ENCODE peak calls at places on chromosomes 3 and 15, in four cellular contexts. One of them, this sample, is unnamed.

GRCh38 chr3:41188291-41188690 is 11.0 kb upstream of the CTNNB1 start:
- DNase-seq in stimulated activated CD8-positive, alpha-beta memory T cell treated with anti-CD3 and anti-CD28 coated beads, Interleukin-4, amount 100 ng/mL, for 24 hours: no peak
- DNase-seq in kidney tubule cell: no peak
- DNase-seq in GM20000: no peak
- DNase-seq in this sample: no peak

GRCh38 chr3:89049119-89049518 is 58.3 kb upstream of the EPHA3 start:
- DNase-seq in GM20000: no peak
- DNase-seq in stimulated activated CD8-positive, alpha-beta memory T cell treated with anti-CD3 and anti-CD28 coated beads, Interleukin-4, amount 100 ng/mL, for 24 hours: no peak
- DNase-seq in kidney tubule cell: no peak
- DNase-seq in this sample: no peak

GRCh38 chr3:17905996-17906395 is 163.6 kb upstream of the TBC1D5 start:
- DNase-seq in kidney tubule cell: no peak
- DNase-seq in stimulated activated CD8-positive, alpha-beta memory T cell treated with anti-CD3 and anti-CD28 coated beads, Interleukin-4, amount 100 ng/mL, for 24 hours: no peak
- DNase-seq in GM20000: no peak
- DNase-seq in this sample: no peak

GRCh38 chr3:78494831-78495230 is 1273.0 kb downstream of the ROBO1 start:
- DNase-seq in stimulated activated CD8-positive, alpha-beta memory T cell treated with anti-CD3 and anti-CD28 coated beads, Interleukin-4, amount 100 ng/mL, for 24 hours: no peak
- DNase-seq in kidney tubule cell: no peak
- DNase-seq in GM20000: no peak
- DNase-seq in this sample: no peak

GRCh38 chr3:136898954-136899353 is 36.9 kb downstream of the NCK1 start:
- DNase-seq in GM20000: no peak
- DNase-seq in stimulated activated CD8-positive, alpha-beta memory T cell treated with anti-CD3 and anti-CD28 coated beads, Interleukin-4, amount 100 ng/mL, for 24 hours: no peak
- DNase-seq in kidney tubule cell: no peak
- DNase-seq in this sample: no peak

GRCh38 chr3:149472393-149472792 is 2.1 kb upstream of the TM4SF4 start:
- DNase-seq in stimulated activated CD8-positive, alpha-beta memory T cell treated with anti-CD3 and anti-CD28 coated beads, Interleukin-4, amount 100 ng/mL, for 24 hours: no peak
- DNase-seq in GM20000: no peak
- DNase-seq in kidney tubule cell: no peak
- DNase-seq in this sample: no peak

GRCh38 chr3:118960876-118961275 is 73.8 kb downstream of the IGSF11 start:
- DNase-seq in stimulated activated CD8-positive, alpha-beta memory T cell treated with anti-CD3 and anti-CD28 coated beads, Interleukin-4, amount 100 ng/mL, for 24 hours: no peak
- DNase-seq in kidney tubule cell: peak
- DNase-seq in GM20000: no peak
- DNase-seq in this sample: no peak

GRCh38 chr3:173553635-173554280 is 156.2 kb downstream of the NLGN1 start:
- DNase-seq in stimulated activated CD8-positive, alpha-beta memory T cell treated with anti-CD3 and anti-CD28 coated beads, Interleukin-4, amount 100 ng/mL, for 24 hours: no peak
- DNase-seq in kidney tubule cell: peak
- DNase-seq in GM20000: no peak
- DNase-seq in this sample: peak

GRCh38 chr15:61275901-61276300 is 46.8 kb upstream of the RORA start:
- DNase-seq in kidney tubule cell: peak
- DNase-seq in stimulated activated CD8-positive, alpha-beta memory T cell treated with anti-CD3 and anti-CD28 coated beads, Interleukin-4, amount 100 ng/mL, for 24 hours: no peak
- DNase-seq in GM20000: no peak
- DNase-seq in this sample: peak

GRCh38 chr15:37109952-37110630 is 9.7 kb upstream of the MEIS2 start:
- DNase-seq in stimulated activated CD8-positive, alpha-beta memory T cell treated with anti-CD3 and anti-CD28 coated beads, Interleukin-4, amount 100 ng/mL, for 24 hours: no peak
- DNase-seq in kidney tubule cell: no peak
- DNase-seq in GM20000: no peak
- DNase-seq in this sample: no peak

GRCh38 chr3:61194892-61195538 is 56.2 kb downstream of the FHIT start:
- DNase-seq in stimulated activated CD8-positive, alpha-beta memory T cell treated with anti-CD3 and anti-CD28 coated beads, Interleukin-4, amount 100 ng/mL, for 24 hours: no peak
- DNase-seq in kidney tubule cell: peak
- DNase-seq in GM20000: no peak
- DNase-seq in this sample: no peak

GRCh38 chr3:100796556-100796955 is 87.3 kb downstream of the TFG start:
- DNase-seq in stimulated activated CD8-positive, alpha-beta memory T cell treated with anti-CD3 and anti-CD28 coated beads, Interleukin-4, amount 100 ng/mL, for 24 hours: no peak
- DNase-seq in kidney tubule cell: peak
- DNase-seq in GM20000: no peak
- DNase-seq in this sample: no peak

GRCh38 chr3:62724503-62724902 is 150.7 kb downstream of the CADPS start:
- DNase-seq in GM20000: no peak
- DNase-seq in kidney tubule cell: no peak
- DNase-seq in stimulated activated CD8-positive, alpha-beta memory T cell treated with anti-CD3 and anti-CD28 coated beads, Interleukin-4, amount 100 ng/mL, for 24 hours: no peak
- DNase-seq in this sample: no peak

GRCh38 chr15:90845201-90845949 is 23.0 kb upstream of the FURIN start:
- DNase-seq in stimulated activated CD8-positive, alpha-beta memory T cell treated with anti-CD3 and anti-CD28 coated beads, Interleukin-4, amount 100 ng/mL, for 24 hours: no peak
- DNase-seq in kidney tubule cell: peak
- DNase-seq in GM20000: peak
- DNase-seq in this sample: no peak